ENCODE peak calls at places on chromosome 13, in ten cellular contexts. X is cardiac muscle cell; D is A549; K is right atrium auricular region; J is fibroblast of lung; S is endodermal cell; C is CD8-positive, alpha-beta T cell; Z is Peyer's patch; T is testis; N is HCT116. I is an unnamed sample.

GRCh38 chr13:108425056-108425455 is 155.5 kb downstream of the TNFSF13B start:
- DNase-seq in X (peak; percentile 23), D (no peak), K (no peak), J (peak; percentile 41), S (no peak), C (no peak), Z (no peak), T (no peak), N (no peak), I (no peak)

GRCh38 chr13:87754097-87754496 is 82.9 kb downstream of the SLITRK5 start:
- DNase-seq in X (no peak), D (no peak), K (no peak), J (no peak), S (no peak), C (no peak), Z (no peak), T (no peak), N (no peak), I (no peak)

GRCh38 chr13:101640797-101641400 is 188.4 kb downstream of the ITGBL1 start:
- DNase-seq in X (no peak), D (no peak), K (no peak), J (peak; percentile 84), S (no peak), C (no peak), Z (no peak), T (no peak), N (no peak), I (no peak)

GRCh38 chr13:28220166-28220565 is 81.8 kb downstream of the PAN3 start:
- DNase-seq in X (no peak), D (no peak), K (no peak), J (peak; percentile 26), S (no peak), C (no peak), Z (no peak), T (no peak), N (no peak), I (no peak)

GRCh38 chr13:106561551-106562170 is 6.3 kb downstream of the ARGLU1 start:
- DNase-seq in X (peak; percentile 40), D (no peak), K (no peak), J (peak; percentile 64), S (no peak), C (peak; percentile 17), Z (no peak), T (peak; percentile 45), N (no peak), I (no peak)

GRCh38 chr13:75870397-75870801 is 234.3 kb downstream of the LMO7 start:
- DNase-seq in X (peak; percentile 33), D (peak; percentile 15), K (no peak), J (no peak), S (peak; percentile 53), C (no peak), Z (no peak), T (no peak), N (no peak), I (peak; percentile 13)

GRCh38 chr13:100108913-100109507 is 20.1 kb downstream of the PCCA start:
- DNase-seq in X (no peak), D (no peak), K (no peak), J (no peak), S (no peak), C (no peak), Z (no peak), T (no peak), N (no peak), I (no peak)

GRCh38 chr13:20702945-20703784 is at the start of gene IL17D:
- DNase-seq in X (peak; percentile 56), D (no peak), K (no peak), J (no peak), S (peak; percentile 79), C (peak; percentile 40), Z (no peak), T (no peak), N (no peak), I (no peak)

GRCh38 chr13:23778879-23779278 is 110.3 kb downstream of the MIPEP start:
- DNase-seq in X (no peak), D (no peak), K (no peak), J (peak; percentile 70), S (no peak), C (no peak), Z (no peak), T (no peak), N (no peak), I (no peak)

GRCh38 chr13:33863390-33863789 is 45.4 kb downstream of the RFC3 start:
- DNase-seq in X (no peak), D (no peak), K (no peak), J (no peak), S (no peak), C (no peak), Z (no peak), T (no peak), N (no peak), I (no peak)

GRCh38 chr13:110592670-110593069 is 22.7 kb upstream of the NAXD start:
- DNase-seq in X (no peak), D (no peak), K (no peak), J (peak; percentile 13), S (peak; percentile 25), C (no peak), Z (no peak), T (no peak), N (no peak), I (no peak)

GRCh38 chr13:22698477-22698876 is 482.3 kb upstream of the SGCG start:
- DNase-seq in X (no peak), D (no peak), K (no peak), J (no peak), S (no peak), C (no peak), Z (no peak), T (no peak), N (no peak), I (no peak)

GRCh38 chr13:54643863-54644262 is 1615.2 kb downstream of the OLFM4 start:
- DNase-seq in X (no peak), D (no peak), K (no peak), J (no peak), S (no peak), C (no peak), Z (no peak), T (no peak), N (no peak), I (no peak)
- H3K9me3 ChIP-seq in X (no peaks in the 10 kb centered on the region), D (no peaks in the 10 kb centered on the region), K (no peaks in the 10 kb centered on the region), J (no peaks in the 10 kb centered on the region), S (peaks cover 11% of the 10 kb centered on the region), C (no peaks in the 10 kb centered on the region), Z (peaks cover 3% of the 10 kb centered on the region), T (no peaks in the 10 kb centered on the region), N (peaks cover 17% of the 10 kb centered on the region), I (no peaks in the 10 kb centered on the region)

GRCh38 chr13:66657165-66657895 is 572.8 kb downstream of the PCDH9 start:
- DNase-seq in X (no peak), D (peak; percentile 25), K (peak; percentile 66), J (peak; percentile 99), S (no peak), C (no peak), Z (no peak), T (peak; percentile 73), N (peak; percentile 70), I (peak; percentile 89)
- H3K4me1 ChIP-seq in X (peaks cover 7% of the 10 kb centered on the region), D (peaks cover 54% of the 10 kb centered on the region), K (peaks cover 13% of the 10 kb centered on the region), J (no peaks in the 10 kb centered on the region), S (no peaks in the 10 kb centered on the region), C (no peaks in the 10 kb centered on the region), Z (no peaks in the 10 kb centered on the region), T (no peaks in the 10 kb centered on the region), N (peaks cover 26% of the 10 kb centered on the region), I (peaks cover 15% of the 10 kb centered on the region)

DNA sequence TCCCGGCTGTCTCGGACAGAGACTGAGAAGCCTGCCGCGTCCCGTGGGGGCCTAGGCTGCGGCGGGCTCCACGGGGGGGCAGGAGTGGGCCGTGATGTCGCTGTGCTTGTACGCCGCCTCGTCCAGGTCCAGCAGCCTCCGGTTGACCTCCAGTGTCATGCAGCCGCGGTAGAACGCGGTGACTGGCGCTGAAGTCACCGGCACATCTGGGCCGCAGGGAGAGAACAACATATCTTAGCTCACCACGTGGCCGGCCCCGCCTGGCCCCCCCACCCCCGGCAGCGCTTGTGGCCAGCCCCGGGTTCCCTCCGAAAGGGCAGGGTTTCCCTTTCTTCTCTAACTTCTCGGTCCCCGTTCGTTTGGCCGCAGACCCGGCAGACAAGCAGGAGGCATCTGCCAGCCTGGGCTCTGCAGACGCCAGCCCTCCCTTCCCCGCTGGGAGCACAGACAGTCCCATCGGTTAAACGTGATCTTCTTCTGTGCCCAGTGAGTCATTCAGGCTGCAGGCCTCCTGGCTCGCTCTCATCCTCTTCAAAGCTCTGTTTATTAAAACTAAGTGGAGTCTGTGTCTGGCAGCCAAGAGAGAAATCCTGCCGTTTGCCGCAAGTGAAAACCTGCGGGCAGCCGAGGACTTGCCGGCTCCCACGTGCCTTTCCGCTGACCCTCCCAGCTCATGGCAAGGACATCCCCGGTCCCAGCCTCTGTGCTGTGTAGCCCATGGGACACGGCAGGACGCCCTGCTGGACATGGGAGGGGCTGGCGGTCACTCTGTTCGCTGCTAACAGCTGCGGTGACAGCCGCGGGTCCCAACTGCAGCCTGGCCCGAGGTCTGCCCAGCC is 42.8 kb downstream of the GAS6 start:
- DNase-seq in X (no peak), D (peak; percentile 40), K (peak; percentile 89), J (peak; percentile 99), S (no peak), C (no peak), Z (peak; percentile 19), T (peak; percentile 84), N (no peak), I (no peak)
- TF ChIP-seq CTCF in X (peak; percentile 15), D (no peak), K (no peak), J (no peak), S (no peak), C (no peak), Z (no peak), T (no peak), N (no peak), I (no peak)

DNA sequence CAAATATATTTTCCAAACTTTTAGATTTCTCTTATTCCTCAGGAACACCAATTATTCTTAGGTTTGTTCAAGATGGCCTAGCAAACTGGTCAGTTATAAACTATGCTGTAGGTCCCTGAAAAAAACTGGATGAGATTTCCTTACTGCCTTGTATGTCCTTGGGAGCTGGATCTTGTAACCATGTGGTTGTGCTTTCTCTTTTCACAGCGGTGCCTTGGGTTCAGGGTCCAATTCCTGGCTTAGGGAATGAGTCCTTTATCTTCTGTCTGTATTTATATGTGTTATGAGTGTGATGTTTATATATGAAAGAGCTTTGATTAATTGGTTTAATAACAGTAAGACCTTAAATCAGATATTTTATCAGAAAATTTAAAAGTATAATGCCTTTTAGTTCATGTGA is 23.5 kb upstream of the GRTP1 start:
- DNase-seq in X (no peak), D (no peak), K (no peak), J (no peak), S (no peak), C (no peak), Z (no peak), T (no peak), N (no peak), I (no peak)
- H3K9me3 ChIP-seq in X (peaks cover 3% of the 10 kb centered on the region), D (peaks cover 4% of the 10 kb centered on the region), K (peaks cover 3% of the 10 kb centered on the region), J (no peaks in the 10 kb centered on the region), S (peaks cover 59% of the 10 kb centered on the region), C (no peaks in the 10 kb centered on the region), Z (no peaks in the 10 kb centered on the region), T (no peaks in the 10 kb centered on the region), N (no peaks in the 10 kb centered on the region), I (peaks cover 3% of the 10 kb centered on the region)

GRCh38 chr13:41056194-41056593 is 5.1 kb upstream of the WBP4 start:
- DNase-seq in X (no peak), D (no peak), K (no peak), J (no peak), S (no peak), C (no peak), Z (no peak), T (no peak), N (no peak), I (no peak)
- H3K4me1 ChIP-seq in X (peaks cover 16% of the 10 kb centered on the region), D (peaks cover 52% of the 10 kb centered on the region), K (peaks cover 67% of the 10 kb centered on the region), J (peaks cover 5% of the 10 kb centered on the region), S (peaks cover 4% of the 10 kb centered on the region), C (peaks cover 18% of the 10 kb centered on the region), Z (no peaks in the 10 kb centered on the region), T (peaks cover 33% of the 10 kb centered on the region), N (peaks cover 61% of the 10 kb centered on the region), I (peaks cover 52% of the 10 kb centered on the region)